ENCODE peak calls at places on chromosomes 13 and 19, in six cellular contexts. O is H1, J is IMR-90, C is mesenchymal stem cell, Y is H9, G is trophoblast cell. H is an unnamed sample.

GRCh38 chr19:40744554-40745401 is 5.5 kb downstream of the ACTMAP start:
- DNase-seq in O (no peak), J (no peak), C (peak; percentile 47), Y (peak; percentile 78), G (peak; percentile 48), H (no peak)

GRCh38 chr19:41233748-41234240 is 14.8 kb downstream of the AXL start:
- DNase-seq in O (no peak), J (no peak), C (no peak), Y (no peak), G (no peak), H (no peak)

GRCh38 chr13:73220966-73221720 is 162.3 kb downstream of the KLF5 start:
- DNase-seq in O (no peak), J (peak; percentile 41), C (peak; percentile 19), Y (no peak), G (peak; percentile 85), H (no peak)

GRCh38 chr13:102974574-102975195 is 91.5 kb downstream of the SLC10A2 start:
- DNase-seq in O (no peak), J (no peak), C (no peak), Y (no peak), G (no peak), H (no peak)

GRCh38 chr13:93029536-93029935 is 197.1 kb upstream of the GPC6 start:
- DNase-seq in O (no peak), J (peak; percentile 67), C (no peak), Y (no peak), G (no peak), H (no peak)

GRCh38 chr13:99980201-99981114 is 1.1 kb upstream of the ZIC2 start:
- DNase-seq in O (peak; percentile 85), J (peak; percentile 43), C (peak; percentile 54), Y (peak; percentile 89), G (peak; percentile 59), H (peak; percentile 62)

GRCh38 chr13:49112782-49113525 is 107.2 kb upstream of the MLNR start:
- DNase-seq in O (no peak), J (peak; percentile 4), C (peak; percentile 19), Y (peak; percentile 28), G (no peak), H (peak; percentile 23)

GRCh38 chr13:66657165-66657895 is 572.8 kb downstream of the PCDH9 start:
- DNase-seq in O (no peak), J (peak; percentile 98), C (peak; percentile 95), Y (no peak), G (peak; percentile 52), H (no peak)

GRCh38 chr13:108470921-108471320 is 158.5 kb upstream of the MYO16 start:
- DNase-seq in O (no peak), J (no peak), C (no peak), Y (no peak), G (no peak), H (no peak)

GRCh38 chr13:114143806-114144605 is 11.6 kb upstream of the RASA3 start:
- DNase-seq in O (peak; percentile 59), J (no peak), C (no peak), Y (peak; percentile 74), G (no peak), H (no peak)

GRCh38 chr13:98722958-98723357 is 29.5 kb downstream of the SLC15A1 start:
- DNase-seq in O (no peak), J (no peak), C (no peak), Y (no peak), G (no peak), H (no peak)

GRCh38 chr13:30752201-30752797 is 17.0 kb downstream of the ALOX5AP start:
- DNase-seq in O (no peak), J (peak; percentile 50), C (peak; percentile 68), Y (no peak), G (no peak), H (no peak)

GRCh38 chr13:110416131-110416584 is 109.1 kb downstream of the COL4A2 start:
- DNase-seq in O (no peak), J (peak; percentile 29), C (peak; percentile 49), Y (no peak), G (no peak), H (no peak)

GRCh38 chr13:26219726-26220125 is 2.4 kb downstream of the RNF6 start:
- DNase-seq in O (no peak), J (peak; percentile 29), C (peak; percentile 22), Y (no peak), G (no peak), H (no peak)

GRCh38 chr13:86684402-86684801 is 885.2 kb upstream of the SLITRK6 start:
- DNase-seq in O (no peak), J (no peak), C (peak; percentile 21), Y (no peak), G (no peak), H (no peak)

GRCh38 chr13:30971575-30971974 is 39.1 kb downstream of the TEX26 start:
- DNase-seq in O (no peak), J (peak; percentile 63), C (peak; percentile 64), Y (no peak), G (no peak), H (no peak)

GRCh38 chr13:106514928-106515634 is 20.4 kb downstream of the EFNB2 start:
- DNase-seq in O (no peak), J (no peak), C (no peak), Y (no peak), G (no peak), H (no peak)

GRCh38 chr19:49921871-49922755 is 6.9 kb upstream of the ATF5 start:
- DNase-seq in O (no peak), J (peak; percentile 81), C (peak; percentile 86), Y (no peak), G (no peak), H (no peak)

GRCh38 chr19:1177322-1178114 is 3.5 kb upstream of the SBNO2 start:
- DNase-seq in O (no peak), J (peak; percentile 97), C (peak; percentile 91), Y (no peak), G (peak; percentile 36), H (no peak)

GRCh38 chr13:102584423-102584822 is 12.4 kb upstream of the TPP2 start:
- DNase-seq in O (no peak), J (no peak), C (no peak), Y (no peak), G (no peak), H (no peak)

DNA sequence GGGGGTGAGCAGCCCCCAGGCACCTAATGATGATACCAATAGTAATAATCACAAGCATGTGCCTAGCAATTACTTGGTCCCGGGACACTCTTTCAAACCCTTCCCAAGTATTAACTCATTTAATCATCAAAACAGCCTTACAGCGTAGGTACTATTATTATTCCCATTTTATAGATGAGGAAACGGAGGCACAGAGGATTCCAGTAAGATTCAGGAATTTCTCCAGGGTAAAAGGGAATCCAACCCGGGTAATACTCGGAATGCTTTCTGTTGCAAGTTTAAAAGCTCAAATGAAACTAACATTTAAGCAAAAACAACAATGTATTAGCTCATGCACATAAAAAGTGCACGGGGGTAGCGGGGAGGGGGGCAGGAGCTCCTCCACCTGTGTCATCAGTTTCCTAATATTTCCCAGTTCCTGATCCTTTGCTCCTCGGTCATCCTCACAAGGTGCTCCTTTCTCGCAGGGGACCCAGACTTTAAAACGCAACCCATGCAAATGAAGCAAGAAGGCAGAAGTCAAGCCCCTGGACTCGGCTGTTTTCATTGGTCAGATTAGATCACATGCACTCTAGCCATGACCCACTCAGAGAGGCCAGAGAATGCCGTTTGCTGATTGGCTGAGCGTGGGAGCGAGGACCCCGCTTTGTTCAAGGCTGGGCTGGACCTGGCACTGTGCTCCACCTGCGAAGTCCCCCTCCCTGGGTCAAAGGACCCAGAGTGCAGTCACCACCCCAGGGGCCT is 38.3 kb upstream of the C19orf12 start:
- DNase-seq in O (no peak), J (no peak), C (no peak), Y (no peak), G (no peak), H (no peak)
- H3K14ac ChIP-seq in O (no peak overlapping the region), J (no peak overlapping the region), C (no peak overlapping the region), Y (no peak overlapping the region), G (no peak overlapping the region), H (no peak overlapping the region)

DNA sequence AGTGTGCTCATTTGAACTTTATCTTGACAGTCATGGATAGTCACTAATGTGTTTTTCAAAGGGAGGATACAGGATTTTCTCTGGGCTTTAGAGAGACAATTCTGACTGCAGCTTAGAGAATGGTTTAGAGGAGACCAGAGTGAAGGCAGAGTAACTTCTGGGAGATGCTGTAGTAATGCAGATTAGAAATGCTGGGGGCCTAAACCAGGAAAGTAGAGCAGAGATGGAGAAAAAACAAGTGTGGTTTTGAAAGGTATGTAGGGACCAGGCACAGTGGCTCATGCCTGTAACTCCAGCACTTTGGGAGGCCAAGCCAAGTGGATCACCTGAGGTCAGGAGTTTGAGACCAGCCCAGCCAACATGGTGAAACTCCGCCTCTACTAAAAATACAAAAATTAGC is 18.3 kb upstream of the CEBPA start:
- DNase-seq in O (no peak), J (no peak), C (no peak), Y (no peak), G (no peak), H (no peak)
- H3K18ac ChIP-seq in O (no peak overlapping the region), J (no peak overlapping the region), C (no peak overlapping the region), Y (no peak overlapping the region), G (no peak overlapping the region), H (no peak overlapping the region)

GRCh38 chr13:40599146-40599545 is 67.3 kb downstream of the FOXO1 start:
- DNase-seq in O (no peak), J (no peak), C (no peak), Y (no peak), G (no peak), H (no peak)

GRCh38 chr13:40599722-40600121 is 66.7 kb downstream of the FOXO1 start:
- DNase-seq in O (no peak), J (no peak), C (no peak), Y (no peak), G (no peak), H (no peak)

GRCh38 chr13:40597735-40598365 is 68.6 kb downstream of the FOXO1 start:
- DNase-seq in O (no peak), J (no peak), C (no peak), Y (no peak), G (peak; percentile 54), H (no peak)

GRCh38 chr13:40598599-40598998 is 67.8 kb downstream of the FOXO1 start:
- DNase-seq in O (no peak), J (no peak), C (no peak), Y (no peak), G (no peak), H (no peak)

DNA sequence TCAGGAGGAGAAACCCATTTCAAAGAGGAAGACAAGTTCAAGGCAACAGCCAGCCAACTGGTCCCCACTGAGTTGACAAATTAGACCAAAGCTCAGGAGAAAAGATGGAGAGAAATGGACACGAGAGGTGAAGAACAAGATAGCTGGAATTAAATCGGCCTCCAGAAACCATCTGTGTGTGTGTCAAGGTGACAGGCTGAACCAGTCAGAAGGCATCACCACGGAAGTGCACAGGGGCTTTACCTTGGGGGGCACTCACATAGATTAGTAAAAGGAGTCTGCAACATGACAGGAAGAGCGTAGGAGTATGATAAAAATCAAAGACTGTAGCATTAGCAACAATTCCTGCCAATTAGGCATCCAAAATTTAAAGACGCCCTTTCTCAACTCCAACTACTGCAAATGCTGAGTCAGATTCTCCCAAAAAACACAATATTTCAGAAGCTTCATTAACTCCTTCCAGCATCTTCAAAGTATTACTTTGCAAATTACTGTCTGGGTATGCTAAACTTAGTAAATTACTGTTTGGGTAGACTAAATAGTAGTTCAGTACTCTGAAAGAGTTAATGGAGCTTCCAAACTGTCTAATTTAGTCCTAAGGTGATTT is 66.2 kb downstream of the FOXO1 start:
- DNase-seq in O (no peak), J (no peak), C (no peak), Y (no peak), G (no peak), H (no peak)
- H4K8ac ChIP-seq in O (no peak overlapping the region), J (no peak overlapping the region), C (no peak overlapping the region), Y (no peak overlapping the region), G (no peak overlapping the region), H (no peak overlapping the region)

GRCh38 chr13:43990829-43991228 is 111.1 kb downstream of the LACC1 start:
- DNase-seq in O (no peak), J (no peak), C (no peak), Y (no peak), G (no peak), H (no peak)
- H3K14ac ChIP-seq in O (no peak overlapping the region), J (no peak overlapping the region), C (no peak overlapping the region), Y (no peak overlapping the region), G (no peak overlapping the region), H (no peak overlapping the region)